ENCODE peak calls at places on chromosomes 13 and 19, in nine cellular contexts. One of them, this sample, is unnamed. For H4K20me1 and H3K27me3, the result is how much of the 10 kb centered on the place peaks cover.

GRCh38 chr19:2579678-2580280 is 103.9 kb downstream of the GADD45B start:
- DNase-seq in neural progenitor cell: no peak
- DNase-seq in GM23338: no peak
- DNase-seq in HCT116: no peak
- DNase-seq in H9: no peak
- DNase-seq in hepatocyte: no peak
- DNase-seq in GM23248: no peak
- DNase-seq in IMR-90: no peak
- DNase-seq in K562: no peak
- DNase-seq in this sample: no peak

GRCh38 chr19:5655412-5655811 is 24.9 kb downstream of the MICOS13 start:
- DNase-seq in neural progenitor cell: no peak
- DNase-seq in GM23338: no peak
- DNase-seq in HCT116: no peak
- DNase-seq in H9: no peak
- DNase-seq in hepatocyte: no peak
- DNase-seq in GM23248: no peak
- DNase-seq in IMR-90: no peak
- DNase-seq in K562: no peak
- DNase-seq in this sample: no peak

GRCh38 chr19:23882493-23882892 is 32.2 kb upstream of the ZNF726 start:
- DNase-seq in neural progenitor cell: no peak
- DNase-seq in GM23338: no peak
- DNase-seq in HCT116: no peak
- DNase-seq in H9: no peak
- DNase-seq in hepatocyte: peak
- DNase-seq in GM23248: peak
- DNase-seq in IMR-90: no peak
- DNase-seq in K562: no peak
- DNase-seq in this sample: no peak

GRCh38 chr13:98416408-98416807 is 160.5 kb downstream of the STK24 start:
- DNase-seq in neural progenitor cell: no peak
- DNase-seq in GM23338: no peak
- DNase-seq in HCT116: no peak
- DNase-seq in H9: no peak
- DNase-seq in hepatocyte: peak
- DNase-seq in GM23248: no peak
- DNase-seq in IMR-90: no peak
- DNase-seq in K562: no peak
- DNase-seq in this sample: no peak

GRCh38 chr19:294341-294818 is 3.2 kb upstream of the PLPP2 start:
- DNase-seq in neural progenitor cell: peak
- DNase-seq in GM23338: no peak
- DNase-seq in HCT116: no peak
- DNase-seq in H9: peak
- DNase-seq in hepatocyte: no peak
- DNase-seq in GM23248: peak
- DNase-seq in IMR-90: peak
- DNase-seq in K562: peak
- DNase-seq in this sample: no peak

GRCh38 chr13:64723735-64724134 is 2506.4 kb downstream of the PCDH9 start:
- DNase-seq in neural progenitor cell: no peak
- DNase-seq in GM23338: peak
- DNase-seq in HCT116: peak
- DNase-seq in H9: no peak
- DNase-seq in hepatocyte: peak
- DNase-seq in GM23248: peak
- DNase-seq in IMR-90: peak
- DNase-seq in K562: no peak
- DNase-seq in this sample: peak

GRCh38 chr19:45815501-45816216 is 551 bp upstream of the RSPH6A start:
- DNase-seq in neural progenitor cell: peak
- DNase-seq in GM23338: peak
- DNase-seq in HCT116: no peak
- DNase-seq in H9: peak
- DNase-seq in hepatocyte: peak
- DNase-seq in GM23248: no peak
- DNase-seq in IMR-90: no peak
- DNase-seq in K562: no peak
- DNase-seq in this sample: no peak

GRCh38 chr13:32150794-32151193 is 119.2 kb downstream of the FRY start:
- DNase-seq in neural progenitor cell: no peak
- DNase-seq in GM23338: no peak
- DNase-seq in HCT116: no peak
- DNase-seq in H9: no peak
- DNase-seq in hepatocyte: no peak
- DNase-seq in GM23248: peak
- DNase-seq in IMR-90: peak
- DNase-seq in K562: no peak
- DNase-seq in this sample: peak

GRCh38 chr13:31945202-31945978 is 86.2 kb upstream of the FRY start:
- DNase-seq in neural progenitor cell: peak
- DNase-seq in GM23338: peak
- DNase-seq in HCT116: no peak
- DNase-seq in H9: peak
- DNase-seq in hepatocyte: peak
- DNase-seq in GM23248: peak
- DNase-seq in IMR-90: peak
- DNase-seq in K562: no peak
- DNase-seq in this sample: peak

GRCh38 chr13:112997188-112998135 is 28.4 kb downstream of the MCF2L start:
- DNase-seq in neural progenitor cell: no peak
- DNase-seq in GM23338: no peak
- DNase-seq in HCT116: no peak
- DNase-seq in H9: no peak
- DNase-seq in hepatocyte: no peak
- DNase-seq in GM23248: no peak
- DNase-seq in IMR-90: no peak
- DNase-seq in K562: no peak
- DNase-seq in this sample: no peak

GRCh38 chr13:41075034-41075433 is 13.7 kb downstream of the WBP4 start:
- DNase-seq in neural progenitor cell: peak
- DNase-seq in GM23338: peak
- DNase-seq in HCT116: no peak
- DNase-seq in H9: no peak
- DNase-seq in hepatocyte: peak
- DNase-seq in GM23248: peak
- DNase-seq in IMR-90: peak
- DNase-seq in K562: peak
- DNase-seq in this sample: peak

GRCh38 chr13:112346899-112347229 is 29.3 kb upstream of the SPACA7 start:
- DNase-seq in neural progenitor cell: peak
- DNase-seq in GM23338: peak
- DNase-seq in HCT116: no peak
- DNase-seq in H9: peak
- DNase-seq in hepatocyte: no peak
- DNase-seq in GM23248: no peak
- DNase-seq in IMR-90: no peak
- DNase-seq in K562: no peak
- DNase-seq in this sample: no peak

GRCh38 chr19:41813911-41814310 is 17.5 kb downstream of the CEACAM3 start:
- DNase-seq in neural progenitor cell: no peak
- DNase-seq in GM23338: no peak
- DNase-seq in HCT116: no peak
- DNase-seq in H9: no peak
- DNase-seq in hepatocyte: no peak
- DNase-seq in GM23248: no peak
- DNase-seq in IMR-90: no peak
- DNase-seq in K562: no peak
- DNase-seq in this sample: no peak

GRCh38 chr19:6481541-6482342 is at the start of gene DENND1C:
- DNase-seq in neural progenitor cell: peak
- DNase-seq in GM23338: peak
- DNase-seq in HCT116: no peak
- DNase-seq in H9: peak
- DNase-seq in hepatocyte: peak
- DNase-seq in GM23248: peak
- DNase-seq in IMR-90: no peak
- DNase-seq in K562: peak
- DNase-seq in this sample: no peak

GRCh38 chr19:43778651-43779050 is 2.1 kb downstream of the KCNN4 start:
- DNase-seq in neural progenitor cell: no peak
- DNase-seq in GM23338: no peak
- DNase-seq in HCT116: no peak
- DNase-seq in H9: no peak
- DNase-seq in hepatocyte: no peak
- DNase-seq in GM23248: no peak
- DNase-seq in IMR-90: no peak
- DNase-seq in K562: no peak
- DNase-seq in this sample: no peak
- H4K20me1 ChIP-seq in neural progenitor cell: under half
- H4K20me1 ChIP-seq in GM23338: under half
- H4K20me1 ChIP-seq in HCT116: under half
- H4K20me1 ChIP-seq in H9: under half
- H4K20me1 ChIP-seq in hepatocyte: under half
- H4K20me1 ChIP-seq in GM23248: under half
- H4K20me1 ChIP-seq in IMR-90: under half
- H4K20me1 ChIP-seq in K562: under half
- H4K20me1 ChIP-seq in this sample: under half

GRCh38 chr13:42577538-42577937 is 3.6 kb downstream of the TNFSF11 start:
- DNase-seq in neural progenitor cell: no peak
- DNase-seq in GM23338: no peak
- DNase-seq in HCT116: no peak
- DNase-seq in H9: no peak
- DNase-seq in hepatocyte: no peak
- DNase-seq in GM23248: no peak
- DNase-seq in IMR-90: no peak
- DNase-seq in K562: no peak
- DNase-seq in this sample: no peak

GRCh38 chr13:42574435-42575311 is 721 bp downstream of the TNFSF11 start:
- DNase-seq in neural progenitor cell: peak
- DNase-seq in GM23338: peak
- DNase-seq in HCT116: no peak
- DNase-seq in H9: peak
- DNase-seq in hepatocyte: peak
- DNase-seq in GM23248: peak
- DNase-seq in IMR-90: no peak
- DNase-seq in K562: no peak
- DNase-seq in this sample: no peak

GRCh38 chr13:42571895-42572294 is 2.1 kb upstream of the TNFSF11 start:
- DNase-seq in neural progenitor cell: no peak
- DNase-seq in GM23338: no peak
- DNase-seq in HCT116: no peak
- DNase-seq in H9: no peak
- DNase-seq in hepatocyte: no peak
- DNase-seq in GM23248: no peak
- DNase-seq in IMR-90: no peak
- DNase-seq in K562: no peak
- DNase-seq in this sample: no peak

GRCh38 chr13:42574011-42574410 is at the start of gene TNFSF11:
- DNase-seq in neural progenitor cell: peak
- DNase-seq in GM23338: peak
- DNase-seq in HCT116: no peak
- DNase-seq in H9: peak
- DNase-seq in hepatocyte: peak
- DNase-seq in GM23248: no peak
- DNase-seq in IMR-90: no peak
- DNase-seq in K562: no peak
- DNase-seq in this sample: no peak

GRCh38 chr13:42575938-42576337 is 2.0 kb downstream of the TNFSF11 start:
- DNase-seq in neural progenitor cell: no peak
- DNase-seq in GM23338: no peak
- DNase-seq in HCT116: no peak
- DNase-seq in H9: no peak
- DNase-seq in hepatocyte: no peak
- DNase-seq in GM23248: no peak
- DNase-seq in IMR-90: no peak
- DNase-seq in K562: no peak
- DNase-seq in this sample: no peak
- H3K27me3 ChIP-seq in neural progenitor cell: under half
- H3K27me3 ChIP-seq in GM23338: under half
- H3K27me3 ChIP-seq in HCT116: under half
- H3K27me3 ChIP-seq in H9: under half
- H3K27me3 ChIP-seq in hepatocyte: half or more
- H3K27me3 ChIP-seq in GM23248: half or more
- H3K27me3 ChIP-seq in IMR-90: under half
- H3K27me3 ChIP-seq in K562: under half
- H3K27me3 ChIP-seq in this sample: under half

GRCh38 chr19:18948075-18948975 is 7.3 kb upstream of the HOMER3 start:
- DNase-seq in neural progenitor cell: no peak
- DNase-seq in GM23338: no peak
- DNase-seq in HCT116: no peak
- DNase-seq in H9: no peak
- DNase-seq in hepatocyte: no peak
- DNase-seq in GM23248: no peak
- DNase-seq in IMR-90: no peak
- DNase-seq in K562: no peak
- DNase-seq in this sample: no peak
- H2AFZ ChIP-seq in neural progenitor cell: no peak
- H2AFZ ChIP-seq in GM23338: no peak
- H2AFZ ChIP-seq in HCT116: no peak
- H2AFZ ChIP-seq in H9: no peak
- H2AFZ ChIP-seq in hepatocyte: no peak
- H2AFZ ChIP-seq in GM23248: no peak
- H2AFZ ChIP-seq in IMR-90: no peak
- H2AFZ ChIP-seq in K562: no peak
- H2AFZ ChIP-seq in this sample: no peak

GRCh38 chr19:12759686-12760085 is 8.1 kb downstream of the BEST2 start:
- DNase-seq in neural progenitor cell: no peak
- DNase-seq in GM23338: no peak
- DNase-seq in HCT116: no peak
- DNase-seq in H9: no peak
- DNase-seq in hepatocyte: no peak
- DNase-seq in GM23248: no peak
- DNase-seq in IMR-90: no peak
- DNase-seq in K562: no peak
- DNase-seq in this sample: no peak
- H4K20me1 ChIP-seq in neural progenitor cell: under half
- H4K20me1 ChIP-seq in GM23338: under half
- H4K20me1 ChIP-seq in HCT116: under half
- H4K20me1 ChIP-seq in H9: under half
- H4K20me1 ChIP-seq in hepatocyte: under half
- H4K20me1 ChIP-seq in GM23248: under half
- H4K20me1 ChIP-seq in IMR-90: under half
- H4K20me1 ChIP-seq in K562: under half
- H4K20me1 ChIP-seq in this sample: under half

DNA sequence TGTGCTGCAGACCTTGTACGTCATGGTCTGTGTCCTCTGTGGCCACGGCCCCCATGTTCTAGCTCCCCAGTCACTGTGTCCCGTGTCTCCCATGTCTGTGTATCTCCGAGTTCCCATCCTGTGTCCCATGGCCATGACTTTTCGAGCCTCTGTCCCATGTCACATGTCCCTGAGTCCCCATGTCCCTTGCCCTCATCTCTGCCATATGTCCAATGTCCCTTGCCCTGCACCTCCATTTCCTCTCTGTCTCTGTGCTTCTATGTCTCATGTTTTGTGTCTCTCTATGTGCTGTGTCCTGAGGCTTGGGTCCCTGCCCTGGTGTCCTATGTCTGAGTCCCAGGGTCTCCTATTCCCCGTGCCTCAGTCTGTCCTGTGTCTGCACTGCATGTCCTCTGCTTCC is 2.0 kb downstream of the ATP4A start:
- DNase-seq in neural progenitor cell: no peak
- DNase-seq in GM23338: no peak
- DNase-seq in HCT116: no peak
- DNase-seq in H9: no peak
- DNase-seq in hepatocyte: no peak
- DNase-seq in GM23248: no peak
- DNase-seq in IMR-90: no peak
- DNase-seq in K562: no peak
- DNase-seq in this sample: no peak
- H3K27me3 ChIP-seq in neural progenitor cell: half or more
- H3K27me3 ChIP-seq in GM23338: under half
- H3K27me3 ChIP-seq in HCT116: under half
- H3K27me3 ChIP-seq in H9: under half
- H3K27me3 ChIP-seq in hepatocyte: under half
- H3K27me3 ChIP-seq in GM23248: under half
- H3K27me3 ChIP-seq in IMR-90: under half
- H3K27me3 ChIP-seq in K562: under half
- H3K27me3 ChIP-seq in this sample: under half

This sample was measured in fibroblast of lung.